ENCODE peak calls at places on chromosomes 7 and 10, in six cellular contexts. V is tibial artery, J is psoas muscle, H is PC-3, P is pancreas, Z is fibroblast of mammary gland. L is an unnamed sample.

GRCh38 chr7:28419717-28420116 is 7.4 kb downstream of the CREB5 start:
- DNase-seq in V (peak), J (no peak), H (peak), P (no peak), Z (peak), L (no peak)

GRCh38 chr10:113971349-113971973 is 72.2 kb upstream of the ADRB1 start:
- DNase-seq in V (no peak), J (no peak), H (no peak), P (no peak), Z (no peak), L (no peak)

GRCh38 chr7:151236406-151236805 is 4.1 kb downstream of the CHPF2 start:
- DNase-seq in V (no peak), J (no peak), H (no peak), P (no peak), Z (no peak), L (no peak)

GRCh38 chr7:149723795-149724495 is 49.4 kb downstream of the ZNF467 start:
- DNase-seq in V (no peak), J (no peak), H (no peak), P (no peak), Z (no peak), L (no peak)

GRCh38 chr10:79046326-79046725 is 22.4 kb upstream of the ZMIZ1 start:
- DNase-seq in V (peak), J (no peak), H (no peak), P (peak), Z (no peak), L (no peak)

GRCh38 chr10:102927311-102928010 is 9.4 kb downstream of the CNNM2 start:
- DNase-seq in V (no peak), J (no peak), H (no peak), P (no peak), Z (no peak), L (no peak)

GRCh38 chr7:34357068-34357467 is 300.9 kb upstream of the NPSR1 start:
- DNase-seq in V (no peak), J (no peak), H (peak), P (no peak), Z (no peak), L (no peak)

GRCh38 chr7:116494472-116494871 is 5.1 kb upstream of the CAV2 start:
- DNase-seq in V (no peak), J (no peak), H (no peak), P (no peak), Z (no peak), L (no peak)

GRCh38 chr7:135774284-135774683 is 25.7 kb upstream of the FAM180A start:
- DNase-seq in V (no peak), J (no peak), H (peak), P (no peak), Z (no peak), L (no peak)

GRCh38 chr7:44530990-44531389 is 10.1 kb downstream of the NPC1L1 start:
- DNase-seq in V (no peak), J (no peak), H (no peak), P (no peak), Z (no peak), L (no peak)

GRCh38 chr7:95209778-95210177 is 114.6 kb downstream of the PON1 start:
- DNase-seq in V (no peak), J (no peak), H (no peak), P (no peak), Z (no peak), L (no peak)

GRCh38 chr10:71316081-71316785 is 2.8 kb upstream of the SLC29A3 start:
- DNase-seq in V (no peak), J (no peak), H (no peak), P (no peak), Z (no peak), L (no peak)

GRCh38 chr10:70891636-70892035 is 3.3 kb upstream of the PCBD1 start:
- DNase-seq in V (no peak), J (no peak), H (peak), P (no peak), Z (no peak), L (no peak)

GRCh38 chr10:132631348-132631735 is 93.8 kb downstream of the INPP5A start:
- DNase-seq in V (peak), J (peak), H (no peak), P (peak), Z (peak), L (no peak)

GRCh38 chr10:6202098-6202683 is 541 bp upstream of the PFKFB3 start:
- DNase-seq in V (no peak), J (no peak), H (no peak), P (peak), Z (no peak), L (peak)

GRCh38 chr10:29113251-29113945 is 175.5 kb upstream of the LYZL1 start:
- DNase-seq in V (no peak), J (no peak), H (no peak), P (no peak), Z (no peak), L (no peak)

GRCh38 chr7:44646176-44646920 is 39.9 kb downstream of the OGDH start:
- DNase-seq in V (no peak), J (no peak), H (no peak), P (no peak), Z (no peak), L (no peak)

GRCh38 chr10:59905066-59905734 is 1.2 kb downstream of the CCDC6 start:
- DNase-seq in V (peak), J (peak), H (peak), P (peak), Z (peak), L (peak)

GRCh38 chr7:151013728-151014497 is 10.4 kb downstream of the ATG9B start:
- DNase-seq in V (peak), J (peak), H (peak), P (no peak), Z (peak), L (peak)

GRCh38 chr7:120725376-120726039 is 132.4 kb downstream of the TSPAN12 start:
- DNase-seq in V (no peak), J (no peak), H (peak), P (no peak), Z (peak), L (no peak)

GRCh38 chr10:87734987-87735827 is 75.5 kb downstream of the PAPSS2 start:
- DNase-seq in V (no peak), J (no peak), H (peak), P (no peak), Z (peak), L (peak)

GRCh38 chr10:94407668-94408067 is 5.3 kb downstream of the TBC1D12 start:
- DNase-seq in V (no peak), J (no peak), H (no peak), P (no peak), Z (peak), L (no peak)

GRCh38 chr7:79176859-79177477 is 276.5 kb downstream of the MAGI2 start:
- DNase-seq in V (no peak), J (no peak), H (peak), P (no peak), Z (peak), L (peak)

GRCh38 chr7:149733554-149734513 is 39.6 kb downstream of the ZNF467 start:
- DNase-seq in V (no peak), J (no peak), H (no peak), P (peak), Z (no peak), L (no peak)

GRCh38 chr7:92614586-92615237 is 24.5 kb upstream of the FAM133B start:
- DNase-seq in V (no peak), J (no peak), H (no peak), P (no peak), Z (peak), L (no peak)

GRCh38 chr7:20784311-20785210 is 2.1 kb downstream of the SP8 start:
- DNase-seq in V (no peak), J (no peak), H (peak), P (peak), Z (peak), L (peak)

GRCh38 chr7:56105508-56105907 is 768 bp downstream of the CHCHD2 start:
- DNase-seq in V (no peak), J (no peak), H (peak), P (peak), Z (peak), L (no peak)

GRCh38 chr10:81303656-81304055 is 571.3 kb upstream of the NRG3 start:
- DNase-seq in V (no peak), J (no peak), H (no peak), P (no peak), Z (no peak), L (no peak)

GRCh38 chr7:120996333-120996982 is 7.9 kb downstream of the CPED1 start:
- DNase-seq in V (peak), J (no peak), H (peak), P (no peak), Z (peak), L (no peak)

GRCh38 chr7:130632111-130632510 is 36.4 kb downstream of the COPG2 start:
- DNase-seq in V (no peak), J (no peak), H (peak), P (no peak), Z (peak), L (no peak)

GRCh38 chr10:35821339-35821911 is 179.3 kb upstream of the FZD8 start:
- DNase-seq in V (no peak), J (no peak), H (no peak), P (no peak), Z (no peak), L (no peak)

GRCh38 chr10:31064334-31064733 is 32.7 kb upstream of the ZNF438 start:
- DNase-seq in V (peak), J (peak), H (no peak), P (no peak), Z (peak), L (no peak)

GRCh38 chr10:121243899-121244241 is 354.4 kb downstream of the FGFR2 start:
- DNase-seq in V (no peak), J (no peak), H (no peak), P (no peak), Z (no peak), L (no peak)

GRCh38 chr10:102620138-102620591 is 24.1 kb upstream of the TRIM8 start:
- DNase-seq in V (no peak), J (peak), H (no peak), P (peak), Z (no peak), L (no peak)

DNA sequence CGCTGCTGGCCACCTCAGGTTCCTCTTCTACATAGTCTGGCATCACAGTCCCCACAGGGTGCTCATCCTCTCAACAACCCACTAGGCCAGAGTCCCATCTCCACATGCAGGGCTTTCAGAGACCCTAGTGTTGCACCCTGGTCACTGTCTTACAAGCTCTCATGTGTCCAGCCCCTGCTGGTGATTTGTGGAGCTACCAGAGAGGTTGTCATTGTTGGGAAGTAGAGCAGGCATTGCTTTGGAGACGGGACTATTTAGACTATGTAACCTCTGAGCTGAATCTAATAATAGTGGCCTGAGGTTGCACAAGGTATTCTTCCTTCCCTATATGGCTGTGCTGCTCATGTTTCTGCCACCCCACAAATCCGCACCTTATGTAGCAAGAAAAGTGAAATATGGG is 135.3 kb upstream of the VWC2 start:
- DNase-seq in V (no peak), J (no peak), H (no peak), P (no peak), Z (no peak), L (no peak)
- TF ChIP-seq CTCF in V (no peak), J (no peak), H (no peak), P (no peak), Z (no peak), L (peak)

GRCh38 chr10:21515581-21516269 is 9.8 kb downstream of the SKIDA1 start:
- DNase-seq in V (no peak), J (no peak), H (no peak), P (no peak), Z (no peak), L (no peak)
- TF ChIP-seq CTCF in V (no peak), J (no peak), H (no peak), P (no peak), Z (no peak), L (no peak)

DNA sequence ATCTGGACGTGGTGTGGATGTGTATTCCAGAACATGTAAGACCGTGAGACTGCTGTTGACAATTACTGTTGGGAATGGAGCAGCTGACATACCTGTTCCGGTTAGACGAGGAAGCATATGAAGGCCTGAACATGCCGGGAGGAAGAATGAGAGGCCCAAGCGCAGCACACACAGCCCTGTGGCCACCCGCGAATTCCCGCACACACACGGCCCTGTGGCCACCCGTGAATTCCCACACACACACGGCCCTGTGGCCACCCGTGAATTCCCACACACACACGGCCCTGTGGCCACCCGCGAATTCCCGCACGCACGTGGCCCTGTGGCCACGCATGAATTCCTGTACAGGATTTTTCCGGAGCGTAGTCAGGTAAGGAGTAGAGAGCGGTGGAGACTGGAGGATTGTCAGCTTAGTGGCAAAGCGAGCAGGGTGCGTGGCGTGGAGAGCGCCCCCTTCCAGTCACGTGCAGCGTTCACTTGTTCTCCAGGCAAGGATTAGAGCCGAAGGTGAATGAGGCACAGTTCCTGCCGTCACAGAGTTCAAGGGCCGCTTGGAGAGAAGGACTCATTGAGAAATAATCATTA is 9.5 kb upstream of the SUN1 start:
- DNase-seq in V (no peak), J (peak), H (no peak), P (no peak), Z (no peak), L (no peak)
- TF ChIP-seq CTCF in V (no peak), J (no peak), H (peak), P (no peak), Z (no peak), L (peak)

DNA sequence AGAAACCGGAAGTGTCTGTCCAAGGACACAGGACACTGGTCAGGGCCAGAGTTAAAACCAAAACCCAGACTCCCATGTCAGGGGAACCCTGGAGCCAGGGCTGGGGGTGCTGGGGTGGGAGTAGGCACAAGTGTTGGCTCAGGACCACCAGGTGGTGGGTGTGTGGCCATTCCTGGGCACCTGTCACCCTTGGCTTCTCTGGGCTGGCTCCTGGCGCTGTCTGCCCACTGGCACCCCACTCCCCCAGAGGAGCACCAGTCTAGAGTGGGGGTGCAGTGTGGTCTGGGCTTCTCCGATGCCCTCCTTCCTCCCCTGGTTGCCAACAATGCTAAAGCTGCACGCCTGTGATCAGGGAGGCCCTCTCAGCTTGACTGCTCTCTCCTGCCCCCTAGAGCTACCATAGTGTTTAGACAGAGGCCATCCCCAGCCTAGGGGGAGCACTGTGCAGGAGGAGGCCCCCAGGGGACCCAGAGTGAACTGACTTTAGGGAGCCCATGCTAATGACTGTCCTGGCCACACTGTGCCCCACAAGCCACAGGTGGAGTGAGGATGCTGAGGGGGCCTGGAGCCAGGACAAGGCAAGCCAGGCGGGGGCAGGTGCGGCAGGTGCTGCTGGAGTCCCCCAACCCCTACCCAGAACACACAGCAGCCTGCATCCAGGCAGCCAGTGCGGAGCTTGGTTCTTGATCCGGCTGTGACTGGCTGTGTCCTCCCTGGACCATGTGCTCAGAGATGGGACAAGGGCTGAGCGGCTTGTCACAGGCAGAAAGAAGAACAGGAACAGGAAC is 11.0 kb downstream of the RASGEF1A start:
- DNase-seq in V (no peak), J (no peak), H (peak), P (no peak), Z (peak), L (peak)
- TF ChIP-seq CTCF in V (no peak), J (no peak), H (peak), P (peak), Z (peak), L (peak)

GRCh38 chr7:100053201-100053600 is 3.6 kb downstream of the ZSCAN21 start:
- DNase-seq in V (no peak), J (peak), H (peak), P (no peak), Z (peak), L (peak)
- TF ChIP-seq CTCF in V (no peak), J (no peak), H (peak), P (peak), Z (peak), L (no peak)

L was measured in endothelial cell.